ENCODE peak calls at places on chromosomes 3 and 15, in four cellular contexts. One of them, this sample, is unnamed.

GRCh38 chr3:197308591-197308990 is 10.2 kb upstream of the DLG1 start:
- DNase-seq in right lobe of liver: no peak
- DNase-seq in SJSA1: peak
- DNase-seq in stomach: no peak
- DNase-seq in this sample: no peak

GRCh38 chr3:8638994-8639393 is 5.6 kb downstream of the SSUH2 start:
- DNase-seq in right lobe of liver: no peak
- DNase-seq in SJSA1: no peak
- DNase-seq in stomach: no peak
- DNase-seq in this sample: no peak

GRCh38 chr15:58229297-58229768 is 91.2 kb downstream of the AQP9 start:
- DNase-seq in right lobe of liver: no peak
- DNase-seq in SJSA1: peak
- DNase-seq in stomach: no peak
- DNase-seq in this sample: no peak

GRCh38 chr3:32848215-32848614 is 30.4 kb downstream of the TRIM71 start:
- DNase-seq in right lobe of liver: no peak
- DNase-seq in SJSA1: no peak
- DNase-seq in stomach: no peak
- DNase-seq in this sample: no peak

GRCh38 chr3:111616417-111617105 is 21.4 kb upstream of the ZBED2 start:
- DNase-seq in right lobe of liver: no peak
- DNase-seq in SJSA1: no peak
- DNase-seq in stomach: no peak
- DNase-seq in this sample: peak

GRCh38 chr3:188746291-188746783 is 425.4 kb upstream of the TPRG1 start:
- DNase-seq in right lobe of liver: no peak
- DNase-seq in SJSA1: peak
- DNase-seq in stomach: no peak
- DNase-seq in this sample: no peak

GRCh38 chr15:93059442-93059841 is 29.6 kb downstream of the RGMA start:
- DNase-seq in right lobe of liver: no peak
- DNase-seq in SJSA1: no peak
- DNase-seq in stomach: no peak
- DNase-seq in this sample: no peak

GRCh38 chr3:177935008-177935407 is 601.2 kb upstream of the KCNMB2 start:
- DNase-seq in right lobe of liver: no peak
- DNase-seq in SJSA1: no peak
- DNase-seq in stomach: no peak
- DNase-seq in this sample: no peak

GRCh38 chr3:64093825-64094712 is 70.8 kb upstream of the PSMD6 start:
- DNase-seq in right lobe of liver: no peak
- DNase-seq in SJSA1: no peak
- DNase-seq in stomach: no peak
- DNase-seq in this sample: no peak

GRCh38 chr3:48879994-48880377 is 18.7 kb downstream of the SLC25A20 start:
- DNase-seq in right lobe of liver: no peak
- DNase-seq in SJSA1: no peak
- DNase-seq in stomach: no peak
- DNase-seq in this sample: no peak

GRCh38 chr3:133447751-133448477 is 48.1 kb downstream of the BFSP2 start:
- DNase-seq in right lobe of liver: no peak
- DNase-seq in SJSA1: no peak
- DNase-seq in stomach: no peak
- DNase-seq in this sample: no peak

GRCh38 chr15:82968066-82968465 is 15.5 kb upstream of the HOMER2 start:
- DNase-seq in right lobe of liver: no peak
- DNase-seq in SJSA1: no peak
- DNase-seq in stomach: no peak
- DNase-seq in this sample: no peak

GRCh38 chr3:113034011-113034410 is 43.2 kb downstream of the GTPBP8 start:
- DNase-seq in right lobe of liver: no peak
- DNase-seq in SJSA1: no peak
- DNase-seq in stomach: no peak
- DNase-seq in this sample: no peak

GRCh38 chr3:158768881-158769518 is 32.9 kb upstream of the MFSD1 start:
- DNase-seq in right lobe of liver: no peak
- DNase-seq in SJSA1: peak
- DNase-seq in stomach: no peak
- DNase-seq in this sample: peak

GRCh38 chr15:69719527-69719926 is 266.9 kb downstream of the RPLP1 start:
- DNase-seq in right lobe of liver: no peak
- DNase-seq in SJSA1: no peak
- DNase-seq in stomach: peak
- DNase-seq in this sample: peak

GRCh38 chr15:90765966-90766365 is 48.8 kb downstream of the BLM start:
- DNase-seq in right lobe of liver: no peak
- DNase-seq in SJSA1: no peak
- DNase-seq in stomach: no peak
- DNase-seq in this sample: no peak

GRCh38 chr3:139533781-139534443 is 5.6 kb downstream of the RBP1 start:
- DNase-seq in right lobe of liver: peak
- DNase-seq in SJSA1: no peak
- DNase-seq in stomach: no peak
- DNase-seq in this sample: no peak

GRCh38 chr3:102483556-102483955 is 48.7 kb downstream of the ZPLD1 start:
- DNase-seq in right lobe of liver: no peak
- DNase-seq in SJSA1: no peak
- DNase-seq in stomach: no peak
- DNase-seq in this sample: no peak

GRCh38 chr3:64152100-64152499 is 73.2 kb downstream of the PRICKLE2 start:
- DNase-seq in right lobe of liver: no peak
- DNase-seq in SJSA1: no peak
- DNase-seq in stomach: no peak
- DNase-seq in this sample: no peak

GRCh38 chr3:5185093-5185673 is 2.3 kb upstream of the EDEM1 start:
- DNase-seq in right lobe of liver: no peak
- DNase-seq in SJSA1: no peak
- DNase-seq in stomach: no peak
- DNase-seq in this sample: no peak

GRCh38 chr3:117488983-117489382 is 779.4 kb downstream of the TUSC7 start:
- DNase-seq in right lobe of liver: no peak
- DNase-seq in SJSA1: no peak
- DNase-seq in stomach: no peak
- DNase-seq in this sample: no peak

GRCh38 chr15:70023769-70024491 is 73.8 kb downstream of the TLE3 start:
- DNase-seq in right lobe of liver: peak
- DNase-seq in SJSA1: peak
- DNase-seq in stomach: peak
- DNase-seq in this sample: no peak

GRCh38 chr3:149969110-149969944 is 1.4 kb downstream of the PFN2 start:
- DNase-seq in right lobe of liver: no peak
- DNase-seq in SJSA1: peak
- DNase-seq in stomach: no peak
- DNase-seq in this sample: no peak

GRCh38 chr3:141401584-141402475 is 33.5 kb downstream of the ZBTB38 start:
- DNase-seq in right lobe of liver: peak
- DNase-seq in SJSA1: peak
- DNase-seq in stomach: peak
- DNase-seq in this sample: peak

GRCh38 chr3:52774901-52775864 is 2.2 kb upstream of the ITIH1 start:
- DNase-seq in right lobe of liver: peak
- DNase-seq in SJSA1: no peak
- DNase-seq in stomach: peak
- DNase-seq in this sample: peak

GRCh38 chr3:114714237-114714636 is 420.4 kb downstream of the TIGIT start:
- DNase-seq in right lobe of liver: no peak
- DNase-seq in SJSA1: no peak
- DNase-seq in stomach: no peak
- DNase-seq in this sample: no peak

GRCh38 chr3:39289107-39289506 is 9.3 kb upstream of the CX3CR1 start:
- DNase-seq in right lobe of liver: no peak
- DNase-seq in SJSA1: no peak
- DNase-seq in stomach: no peak
- DNase-seq in this sample: no peak

GRCh38 chr3:186237915-186238314 is 124.1 kb downstream of the DGKG start:
- DNase-seq in right lobe of liver: no peak
- DNase-seq in SJSA1: no peak
- DNase-seq in stomach: no peak
- DNase-seq in this sample: no peak

GRCh38 chr3:186239321-186239720 is 122.7 kb downstream of the DGKG start:
- DNase-seq in right lobe of liver: no peak
- DNase-seq in SJSA1: no peak
- DNase-seq in stomach: peak
- DNase-seq in this sample: no peak

GRCh38 chr3:186236357-186237020 is 125.5 kb downstream of the DGKG start:
- DNase-seq in right lobe of liver: no peak
- DNase-seq in SJSA1: no peak
- DNase-seq in stomach: no peak
- DNase-seq in this sample: no peak

GRCh38 chr3:186247821-186248814 is 113.9 kb downstream of the DGKG start:
- DNase-seq in right lobe of liver: no peak
- DNase-seq in SJSA1: no peak
- DNase-seq in stomach: no peak
- DNase-seq in this sample: no peak

GRCh38 chr3:186241910-186242821 is 119.9 kb downstream of the DGKG start:
- DNase-seq in right lobe of liver: peak
- DNase-seq in SJSA1: peak
- DNase-seq in stomach: peak
- DNase-seq in this sample: peak
- H3K4me3 ChIP-seq in right lobe of liver: peak
- H3K4me3 ChIP-seq in SJSA1: no peak
- H3K4me3 ChIP-seq in stomach: peak
- H3K4me3 ChIP-seq in this sample: no peak

GRCh38 chr3:47476644-47477199 is 981 bp upstream of the SCAP start:
- DNase-seq in right lobe of liver: no peak
- DNase-seq in SJSA1: no peak
- DNase-seq in stomach: no peak
- DNase-seq in this sample: no peak
- H3K4me3 ChIP-seq in right lobe of liver: peak
- H3K4me3 ChIP-seq in SJSA1: no peak
- H3K4me3 ChIP-seq in stomach: peak
- H3K4me3 ChIP-seq in this sample: no peak

GRCh38 chr3:106251160-106251892 is 382.5 kb upstream of the CBLB start:
- DNase-seq in right lobe of liver: peak
- DNase-seq in SJSA1: no peak
- DNase-seq in stomach: no peak
- DNase-seq in this sample: no peak

GRCh38 chr3:106257172-106257571 is 388.4 kb upstream of the CBLB start:
- DNase-seq in right lobe of liver: no peak
- DNase-seq in SJSA1: no peak
- DNase-seq in stomach: no peak
- DNase-seq in this sample: no peak

GRCh38 chr3:106255870-106256248 is 387.0 kb upstream of the CBLB start:
- DNase-seq in right lobe of liver: no peak
- DNase-seq in SJSA1: no peak
- DNase-seq in stomach: no peak
- DNase-seq in this sample: peak

GRCh38 chr3:106261396-106261795 is 392.6 kb upstream of the CBLB start:
- DNase-seq in right lobe of liver: no peak
- DNase-seq in SJSA1: no peak
- DNase-seq in stomach: no peak
- DNase-seq in this sample: no peak

DNA sequence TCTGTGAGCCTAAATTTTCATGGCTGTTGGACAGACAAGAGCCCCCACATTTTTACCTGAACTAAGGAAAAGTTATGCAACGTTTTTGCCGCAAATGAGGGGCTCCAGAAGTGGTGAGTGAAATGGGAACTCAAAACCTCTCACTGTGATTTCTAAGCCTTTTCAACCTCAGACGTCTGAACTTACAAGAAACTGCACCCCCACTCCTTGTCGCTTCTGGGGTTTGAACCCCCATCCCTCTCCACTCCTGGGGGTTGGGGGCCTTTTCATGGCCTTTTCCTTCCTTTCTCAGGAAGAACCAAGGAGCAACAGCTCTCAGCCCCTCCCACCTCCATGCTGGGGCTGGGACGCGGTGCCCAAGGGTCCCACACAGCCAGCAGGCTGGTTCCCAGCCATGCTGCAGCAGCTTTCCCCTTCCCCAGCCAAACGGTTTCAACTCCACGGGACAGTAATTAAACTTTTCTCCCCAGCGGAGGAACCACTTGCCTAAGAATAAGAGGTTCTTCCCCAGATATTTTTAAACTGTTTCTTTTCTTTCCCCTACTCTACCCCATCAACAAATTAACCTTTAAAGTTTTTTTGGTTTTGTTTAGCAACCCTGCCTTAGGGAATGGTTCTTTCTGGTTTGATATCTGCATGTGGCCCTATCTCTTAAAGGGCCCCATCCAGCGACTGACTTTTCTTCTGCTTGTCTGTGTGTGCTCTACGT is 387.6 kb upstream of the CBLB start:
- DNase-seq in right lobe of liver: no peak
- DNase-seq in SJSA1: no peak
- DNase-seq in stomach: no peak
- DNase-seq in this sample: peak
- H3K4me3 ChIP-seq in right lobe of liver: no peak
- H3K4me3 ChIP-seq in SJSA1: no peak
- H3K4me3 ChIP-seq in stomach: no peak
- H3K4me3 ChIP-seq in this sample: no peak

GRCh38 chr3:30553641-30554316 is 52.6 kb upstream of the TGFBR2 start:
- DNase-seq in right lobe of liver: no peak
- DNase-seq in SJSA1: no peak
- DNase-seq in stomach: no peak
- DNase-seq in this sample: no peak

GRCh38 chr3:30550246-30550645 is 56.2 kb upstream of the TGFBR2 start:
- DNase-seq in right lobe of liver: no peak
- DNase-seq in SJSA1: no peak
- DNase-seq in stomach: no peak
- DNase-seq in this sample: no peak

GRCh38 chr3:30549600-30549999 is 56.8 kb upstream of the TGFBR2 start:
- DNase-seq in right lobe of liver: no peak
- DNase-seq in SJSA1: no peak
- DNase-seq in stomach: no peak
- DNase-seq in this sample: no peak

GRCh38 chr3:30551927-30552326 is 54.5 kb upstream of the TGFBR2 start:
- DNase-seq in right lobe of liver: no peak
- DNase-seq in SJSA1: no peak
- DNase-seq in stomach: no peak
- DNase-seq in this sample: no peak

GRCh38 chr3:30551266-30551665 is 55.1 kb upstream of the TGFBR2 start:
- DNase-seq in right lobe of liver: no peak
- DNase-seq in SJSA1: no peak
- DNase-seq in stomach: no peak
- DNase-seq in this sample: no peak
- H3K4me3 ChIP-seq in right lobe of liver: no peak
- H3K4me3 ChIP-seq in SJSA1: no peak
- H3K4me3 ChIP-seq in stomach: no peak
- H3K4me3 ChIP-seq in this sample: no peak

GRCh38 chr3:38038447-38038911 is 529 bp upstream of the DLEC1 start:
- DNase-seq in right lobe of liver: no peak
- DNase-seq in SJSA1: no peak
- DNase-seq in stomach: no peak
- DNase-seq in this sample: no peak
- H3K4me3 ChIP-seq in right lobe of liver: no peak
- H3K4me3 ChIP-seq in SJSA1: no peak
- H3K4me3 ChIP-seq in stomach: no peak
- H3K4me3 ChIP-seq in this sample: no peak

This sample was measured in mucosa of descending colon.